ENCODE peak calls at places on chromosomes 1 and 21, in four cellular contexts. K is right cardiac atrium, N is mucosa of descending colon, D is lower lobe of right lung. A is an unnamed sample. For H3K9me3, the result is how much of the 10 kb centered on the place peaks cover.

GRCh38 chr1:16120940-16121410 is 34.9 kb downstream of the EPHA2 start:
- ATAC-seq in N (peak), K (no peak), D (peak), A (no peak)

GRCh38 chr1:113714606-113715269 is 44.5 kb downstream of the PHTF1 start:
- ATAC-seq in K (no peak), D (no peak), N (no peak), A (no peak)

GRCh38 chr1:54668567-54668966 is 27.0 kb downstream of the MROH7 start:
- ATAC-seq in D (no peak), N (no peak), K (no peak), A (no peak)

GRCh38 chr1:19648239-19648638 is 4.1 kb downstream of the NBL1 start:
- ATAC-seq in N (no peak), D (no peak), K (no peak), A (no peak)

GRCh38 chr1:23101101-23101827 is 67.4 kb downstream of the LUZP1 start:
- ATAC-seq in N (no peak), K (peak), D (no peak), A (no peak)

GRCh38 chr1:222373831-222374603 is 173.9 kb downstream of the HHIPL2 start:
- ATAC-seq in N (no peak), K (no peak), D (no peak), A (no peak)

GRCh38 chr1:172874950-172875349 is 175.8 kb downstream of the TNFSF18 start:
- ATAC-seq in N (no peak), D (no peak), K (no peak), A (no peak)

GRCh38 chr21:43873673-43874072 is 8.7 kb downstream of the AGPAT3 start:
- ATAC-seq in D (no peak), K (no peak), N (no peak), A (no peak)

GRCh38 chr21:41567901-41568510 is 60.0 kb upstream of the TMPRSS2 start:
- ATAC-seq in D (no peak), N (no peak), K (no peak), A (no peak)

GRCh38 chr1:114745351-114745750 is 12.4 kb downstream of the CSDE1 start:
- ATAC-seq in D (no peak), K (no peak), N (no peak), A (no peak)

GRCh38 chr1:120179420-120180348 is 3.4 kb upstream of the SEC22B start:
- ATAC-seq in N (no peak), D (peak), K (peak), A (peak)

GRCh38 chr1:176073524-176074157 is 133.4 kb downstream of the COP1 start:
- ATAC-seq in N (peak), D (no peak), K (peak), A (no peak)

GRCh38 chr1:221117548-221117951 is 238.3 kb downstream of the HLX start:
- ATAC-seq in N (peak), D (peak), K (peak), A (peak)

GRCh38 chr1:88126467-88126866 is 557.6 kb upstream of the PKN2 start:
- ATAC-seq in N (no peak), K (no peak), D (no peak), A (no peak)

GRCh38 chr1:48924099-48924498 is 147.4 kb upstream of the BEND5 start:
- ATAC-seq in N (no peak), K (no peak), D (no peak), A (no peak)

GRCh38 chr1:213154056-213154677 is 103.1 kb downstream of the RPS6KC1 start:
- ATAC-seq in D (peak), K (no peak), N (no peak), A (no peak)

GRCh38 chr1:212752256-212752933 is 39.2 kb downstream of the NSL1 start:
- ATAC-seq in K (peak), D (peak), N (peak), A (peak)

GRCh38 chr1:166865931-166866330 is 10.1 kb downstream of the TADA1 start:
- ATAC-seq in K (peak), D (no peak), N (no peak), A (no peak)

GRCh38 chr1:111873460-111873859 is 116.0 kb downstream of the KCND3 start:
- ATAC-seq in N (no peak), K (no peak), D (no peak), A (no peak)

GRCh38 chr1:37479255-37480124 is 5.1 kb downstream of the ZC3H12A start:
- ATAC-seq in K (peak), D (peak), N (peak), A (peak)

GRCh38 chr1:226526801-226527595 is 21.6 kb upstream of the STUM start:
- ATAC-seq in D (peak), K (peak), N (no peak), A (peak)

GRCh38 chr1:169809370-169810095 is 14.8 kb upstream of the METTL18 start:
- ATAC-seq in D (peak), K (peak), N (peak), A (no peak)

GRCh38 chr1:198498881-198499280 is 41.6 kb downstream of the ATP6V1G3 start:
- ATAC-seq in K (no peak), N (no peak), D (peak), A (no peak)

GRCh38 chr1:58108783-58109182 is 437.7 kb downstream of the OMA1 start:
- ATAC-seq in D (no peak), K (no peak), N (no peak), A (no peak)

GRCh38 chr1:164360265-164360664 is 198.7 kb upstream of the PBX1 start:
- ATAC-seq in K (no peak), N (no peak), D (no peak), A (no peak)

GRCh38 chr1:164361927-164362326 is 197.1 kb upstream of the PBX1 start:
- ATAC-seq in D (no peak), K (peak), N (no peak), A (no peak)

GRCh38 chr1:164356511-164356910 is 202.5 kb upstream of the PBX1 start:
- ATAC-seq in N (no peak), D (no peak), K (no peak), A (no peak)
- H3K4me3 ChIP-seq in N (no peak), D (no peak), K (no peak), A (no peak)

GRCh38 chr21:20308586-20308985 is 689.6 kb upstream of the NCAM2 start:
- ATAC-seq in D (no peak), K (no peak), N (no peak), A (no peak)

GRCh38 chr21:20306836-20307235 is 691.4 kb upstream of the NCAM2 start:
- ATAC-seq in D (no peak), K (no peak), N (no peak), A (no peak)

GRCh38 chr21:20313013-20313412 is 685.2 kb upstream of the NCAM2 start:
- ATAC-seq in N (no peak), D (no peak), K (no peak), A (no peak)

GRCh38 chr21:20315044-20315443 is 683.2 kb upstream of the NCAM2 start:
- ATAC-seq in N (no peak), D (no peak), K (no peak), A (no peak)

DNA sequence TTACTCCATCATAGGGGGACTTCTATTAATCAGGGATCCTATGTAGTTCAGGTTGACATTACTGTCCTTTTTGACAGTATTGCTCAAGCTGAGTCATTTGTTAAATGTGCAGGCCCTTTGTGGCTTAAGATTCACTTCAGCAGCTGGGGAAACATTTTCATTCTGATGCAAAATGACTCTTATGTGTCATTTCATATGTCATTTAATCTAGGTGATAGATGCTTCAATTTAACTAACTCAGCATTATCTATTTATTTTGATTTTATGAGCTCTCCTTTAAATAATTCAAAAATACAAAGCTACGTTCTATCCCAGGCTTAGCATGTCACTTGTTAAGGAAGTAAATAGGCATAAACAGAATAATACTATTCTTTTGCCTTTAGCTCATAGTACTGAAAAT is 686.8 kb upstream of the NCAM2 start:
- ATAC-seq in N (no peak), D (no peak), K (no peak), A (no peak)
- H3K9me3 ChIP-seq in N (under half), D (under half), K (under half), A (under half)

GRCh38 chr1:239547987-239548386 is 161.6 kb downstream of the CHRM3 start:
- ATAC-seq in D (no peak), K (peak), N (no peak), A (no peak)
- H3K4me3 ChIP-seq in D (no peak), K (peak), N (no peak), A (no peak)

GRCh38 chr21:46596201-46596600 is 8.7 kb downstream of the S100B start:
- ATAC-seq in K (no peak), N (no peak), D (no peak), A (no peak)

GRCh38 chr21:46598563-46599250 is 6.2 kb downstream of the S100B start:
- ATAC-seq in K (peak), N (no peak), D (no peak), A (peak)

GRCh38 chr21:46597031-46597430 is 7.9 kb downstream of the S100B start:
- ATAC-seq in N (no peak), D (no peak), K (no peak), A (no peak)

GRCh38 chr21:46597896-46598343 is 7.0 kb downstream of the S100B start:
- ATAC-seq in D (peak), N (no peak), K (no peak), A (no peak)

GRCh38 chr21:46594276-46594675 is 10.6 kb downstream of the S100B start:
- ATAC-seq in K (no peak), D (no peak), N (no peak), A (no peak)
- H3K9me3 ChIP-seq in K (under half), D (under half), N (under half), A (under half)

DNA sequence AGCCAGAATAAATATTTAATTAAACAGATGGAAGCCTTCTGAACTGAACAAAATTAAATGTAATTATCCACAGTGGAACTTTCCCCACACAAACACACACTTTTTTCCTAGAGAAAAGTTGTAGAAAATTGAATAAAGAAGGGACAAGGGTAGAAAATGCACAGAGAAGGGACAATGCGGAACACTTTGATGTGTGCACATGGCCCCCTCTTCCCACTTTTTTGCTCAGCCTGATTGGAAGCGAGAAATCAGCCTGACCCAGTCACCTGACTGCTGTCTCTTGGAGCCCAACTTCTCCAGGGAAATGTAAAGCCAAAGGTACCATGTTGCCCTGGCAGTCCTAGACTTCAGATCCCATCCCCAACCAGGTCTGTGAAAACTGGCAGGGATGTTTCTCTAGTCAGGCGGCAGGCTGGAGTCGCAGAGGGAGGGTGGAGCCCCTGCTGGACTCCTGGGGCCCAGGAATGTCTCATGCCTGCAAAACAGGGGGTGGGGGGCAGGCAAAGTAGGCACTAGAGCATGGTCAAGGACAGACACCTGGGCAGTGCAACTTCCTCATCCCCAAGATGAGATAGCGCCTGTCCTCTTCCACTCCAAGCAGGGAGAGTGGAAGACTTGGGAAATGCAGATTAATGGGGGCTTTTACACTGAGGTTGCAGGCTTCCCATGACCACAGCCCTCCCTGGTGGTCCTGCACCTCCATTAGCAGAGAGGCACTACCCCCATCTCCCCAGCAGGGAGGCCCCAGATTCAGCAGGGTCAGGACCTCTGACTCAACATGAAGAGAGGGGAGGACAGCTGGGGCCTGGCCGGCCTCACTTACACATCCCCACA is 2.8 kb downstream of the CERS2 start:
- ATAC-seq in N (no peak), D (no peak), K (no peak), A (no peak)
- H3K4me3 ChIP-seq in N (no peak), D (peak), K (no peak), A (no peak)

GRCh38 chr1:227662933-227663332 is 72.2 kb downstream of the JMJD4 start:
- ATAC-seq in D (no peak), K (no peak), N (no peak), A (no peak)

GRCh38 chr1:227661495-227661894 is 73.6 kb downstream of the JMJD4 start:
- ATAC-seq in D (no peak), K (no peak), N (no peak), A (no peak)

DNA sequence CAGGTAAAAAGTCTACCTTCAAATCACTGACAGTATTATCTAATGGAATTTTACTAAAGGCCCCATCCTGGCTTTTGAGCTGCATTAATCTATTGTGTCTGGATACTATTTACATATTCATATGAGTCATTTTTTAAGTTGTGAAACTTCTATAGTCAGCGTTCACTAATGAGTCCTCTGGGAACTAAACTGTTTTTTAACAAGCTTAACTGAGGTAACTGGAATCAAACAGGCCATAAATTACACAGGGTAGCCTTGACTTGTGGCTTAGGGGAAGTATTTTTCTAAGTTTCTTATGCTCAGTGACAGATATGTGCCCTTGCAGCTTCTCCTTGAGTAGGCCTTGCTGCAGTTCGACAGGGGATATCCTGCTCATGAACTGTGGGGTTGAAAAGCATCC is 68.8 kb downstream of the JMJD4 start:
- ATAC-seq in D (no peak), K (no peak), N (no peak), A (no peak)
- H3K9me3 ChIP-seq in D (half or more), K (under half), N (half or more), A (half or more)

GRCh38 chr1:109135940-109136339 is 22.0 kb downstream of the ELAPOR1 start:
- ATAC-seq in D (no peak), K (no peak), N (no peak), A (no peak)

GRCh38 chr1:109134423-109134822 is 20.5 kb downstream of the ELAPOR1 start:
- ATAC-seq in D (no peak), N (peak), K (no peak), A (no peak)

GRCh38 chr1:109132980-109133379 is 19.1 kb downstream of the ELAPOR1 start:
- ATAC-seq in K (no peak), D (no peak), N (no peak), A (no peak)

GRCh38 chr1:109131800-109132199 is 17.9 kb downstream of the ELAPOR1 start:
- ATAC-seq in K (no peak), N (no peak), D (no peak), A (no peak)

GRCh38 chr1:109133815-109134214 is 19.9 kb downstream of the ELAPOR1 start:
- ATAC-seq in K (peak), N (peak), D (peak), A (no peak)
- H3K4me3 ChIP-seq in K (no peak), N (no peak), D (no peak), A (no peak)

GRCh38 chr21:25127007-25127406 is 480.3 kb downstream of the MRPL39 start:
- ATAC-seq in D (no peak), K (no peak), N (no peak), A (no peak)
- H3K9me3 ChIP-seq in D (under half), K (under half), N (under half), A (under half)

GRCh38 chr1:56578664-56578962 is 750 bp downstream of the PLPP3 start:
- ATAC-seq in D (peak), N (peak), K (peak), A (peak)

GRCh38 chr1:56578963-56579875 is at the start of gene PLPP3:
- ATAC-seq in D (peak), N (peak), K (peak), A (peak)

GRCh38 chr1:56577859-56578663 is 1.3 kb downstream of the PLPP3 start:
- ATAC-seq in K (peak), N (peak), D (peak), A (peak)

GRCh38 chr1:56575865-56576264 is 3.5 kb downstream of the PLPP3 start:
- ATAC-seq in K (no peak), N (no peak), D (no peak), A (no peak)

DNA sequence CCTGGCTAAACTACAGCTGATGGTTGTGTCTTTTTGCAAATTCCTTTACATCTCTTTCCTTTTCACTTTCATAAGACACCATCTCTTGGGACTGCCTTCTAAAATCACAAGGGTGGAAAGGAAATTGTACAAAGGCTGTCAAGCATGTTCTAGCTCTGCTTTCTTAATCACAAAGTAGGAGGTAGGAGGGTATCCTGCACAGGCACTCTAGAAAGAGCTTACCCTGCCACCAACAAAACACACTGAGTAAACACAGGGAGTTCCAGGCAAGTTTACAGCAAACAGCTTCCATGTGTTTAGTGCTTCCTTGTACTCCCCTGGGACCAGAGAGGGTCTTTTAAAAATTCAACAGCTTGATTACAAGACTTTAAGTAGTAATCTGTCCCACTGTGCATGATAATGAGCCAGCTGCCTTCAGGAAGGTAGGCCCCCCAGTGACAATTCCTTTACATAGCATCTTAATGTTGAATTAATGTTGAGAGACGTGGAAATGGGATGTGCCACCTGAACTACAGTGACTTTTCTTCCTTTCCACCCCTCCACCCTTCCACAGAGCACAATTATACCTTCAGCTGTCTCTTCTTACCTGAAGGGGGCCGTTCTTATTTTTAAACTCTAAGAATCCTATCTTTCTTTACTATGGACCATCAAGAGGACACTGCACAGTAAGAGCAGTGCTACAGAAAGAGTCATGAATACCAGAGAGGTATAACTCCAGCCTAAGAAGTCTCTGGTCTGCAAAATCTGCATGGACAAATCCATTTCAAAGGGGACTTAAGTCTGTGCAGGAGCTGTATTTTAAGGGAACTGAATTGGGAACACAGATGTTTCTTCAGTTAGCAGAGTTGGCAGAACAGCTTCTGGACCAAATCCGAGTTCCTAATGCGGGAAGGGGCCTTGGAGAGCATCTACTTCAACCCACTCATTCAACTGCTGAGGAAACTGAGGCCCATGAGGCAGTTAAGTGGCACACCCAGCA is 2.2 kb downstream of the PLPP3 start:
- ATAC-seq in K (peak), D (no peak), N (peak), A (no peak)
- H3K4me3 ChIP-seq in K (peak), D (peak), N (peak), A (peak)